ENCODE peak calls at places on chromosomes 4 and X, in six cellular contexts. M, R, Z, Y, A and X are unnamed samples. For H3K79me1, the result is how much of the 10 kb centered on the place peaks cover.

GRCh38 chr4:145285928-145286327 is 105.5 kb upstream of the OTUD4 start:
- DNase-seq in M (no peak), R (peak), Z (no peak), Y (peak), A (no peak), X (no peak)

GRCh38 chr4:184090571-184090970 is 127.1 kb downstream of the ENPP6 start:
- DNase-seq in M (no peak), R (no peak), Z (no peak), Y (no peak), A (no peak), X (no peak)

GRCh38 chr4:5785806-5786680 is 75.0 kb downstream of the EVC start:
- DNase-seq in M (peak), R (peak), Z (no peak), Y (peak), A (no peak), X (no peak)

GRCh38 chrX:39258331-39258730 is 457.1 kb downstream of the MID1IP1 start:
- DNase-seq in M (peak), R (no peak), Z (peak), Y (no peak), A (no peak), X (no peak)

GRCh38 chrX:113790987-113791386 is 792.9 kb upstream of the HTR2C start:
- DNase-seq in M (no peak), R (no peak), Z (no peak), Y (no peak), A (no peak), X (no peak)

GRCh38 chrX:123803331-123803983 is 56.4 kb upstream of the XIAP start:
- DNase-seq in M (no peak), R (peak), Z (peak), Y (peak), A (no peak), X (peak)

GRCh38 chrX:110120025-110120424 is 117.1 kb downstream of the TMEM164 start:
- DNase-seq in M (no peak), R (no peak), Z (no peak), Y (no peak), A (no peak), X (no peak)

GRCh38 chr4:39030726-39031125 is 1.5 kb downstream of the TMEM156 start:
- DNase-seq in M (no peak), R (peak), Z (no peak), Y (no peak), A (no peak), X (no peak)

GRCh38 chr4:107037188-107037587 is 1.1 kb upstream of the DKK2 start:
- DNase-seq in M (peak), R (peak), Z (peak), Y (peak), A (peak), X (peak)

GRCh38 chrX:148310402-148311200 is 189.8 kb upstream of the AFF2 start:
- DNase-seq in M (no peak), R (no peak), Z (no peak), Y (no peak), A (no peak), X (no peak)

GRCh38 chrX:131734621-131735020 is 190.7 kb downstream of the OR13H1 start:
- DNase-seq in M (no peak), R (peak), Z (no peak), Y (no peak), A (no peak), X (no peak)

GRCh38 chr4:81631958-81632439 is 160.3 kb upstream of the RASGEF1B start:
- DNase-seq in M (no peak), R (peak), Z (peak), Y (peak), A (no peak), X (no peak)

GRCh38 chr4:2259036-2259540 is 2.8 kb downstream of the MXD4 start:
- DNase-seq in M (no peak), R (no peak), Z (no peak), Y (no peak), A (no peak), X (no peak)

GRCh38 chr4:186724861-186725419 is 1.3 kb upstream of the FAT1 start:
- DNase-seq in M (no peak), R (peak), Z (peak), Y (peak), A (no peak), X (no peak)

GRCh38 chr4:183798249-183798920 is 106.7 kb upstream of the STOX2 start:
- DNase-seq in M (peak), R (no peak), Z (peak), Y (no peak), A (peak), X (no peak)

GRCh38 chr4:11427201-11427996 is 1.3 kb downstream of the HS3ST1 start:
- DNase-seq in M (peak), R (no peak), Z (peak), Y (peak), A (peak), X (peak)

GRCh38 chrX:28639502-28639901 is 52.3 kb downstream of the IL1RAPL1 start:
- DNase-seq in M (no peak), R (peak), Z (no peak), Y (no peak), A (no peak), X (no peak)

GRCh38 chr4:182894681-182895275 is 22.4 kb downstream of the DCTD start:
- DNase-seq in M (no peak), R (no peak), Z (no peak), Y (no peak), A (peak), X (no peak)

GRCh38 chr4:132344924-132345828 is 803.9 kb upstream of the PCDH10 start:
- DNase-seq in M (no peak), R (no peak), Z (no peak), Y (no peak), A (no peak), X (no peak)
- H2BK15ac ChIP-seq in M (no peak), R (no peak), Z (no peak), Y (no peak), A (no peak), X (no peak)

DNA sequence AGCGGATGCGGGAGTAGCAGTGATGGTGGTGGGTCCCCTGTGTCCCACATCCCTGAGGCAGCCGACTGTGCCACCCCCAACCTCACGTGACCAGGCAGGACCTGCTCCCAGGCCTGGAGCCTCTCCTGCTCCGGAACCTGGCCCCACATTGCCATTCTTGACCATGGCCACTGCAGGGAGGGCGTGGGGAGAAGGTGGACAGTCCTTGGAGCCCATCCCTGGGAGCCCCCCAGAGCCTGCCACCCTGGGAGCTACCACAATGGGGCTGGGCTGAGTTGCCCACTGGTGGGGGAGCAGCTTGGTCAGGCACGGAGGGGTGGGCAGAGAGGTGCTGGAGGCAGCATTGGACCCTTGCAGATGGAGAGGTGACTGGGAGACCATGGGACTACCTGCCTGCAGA is 36.8 kb downstream of the TMPRSS11A start:
- DNase-seq in M (no peak), R (no peak), Z (no peak), Y (no peak), A (no peak), X (no peak)
- H4K8ac ChIP-seq in M (no peak), R (no peak), Z (no peak), Y (no peak), A (no peak), X (no peak)

GRCh38 chrX:122078079-122078478 is 1030.7 kb downstream of the GLUD2 start:
- DNase-seq in M (no peak), R (no peak), Z (no peak), Y (no peak), A (no peak), X (no peak)
- H3K79me1 ChIP-seq in M (under half), R (under half), Z (under half), Y (under half), A (under half), X (under half)

DNA sequence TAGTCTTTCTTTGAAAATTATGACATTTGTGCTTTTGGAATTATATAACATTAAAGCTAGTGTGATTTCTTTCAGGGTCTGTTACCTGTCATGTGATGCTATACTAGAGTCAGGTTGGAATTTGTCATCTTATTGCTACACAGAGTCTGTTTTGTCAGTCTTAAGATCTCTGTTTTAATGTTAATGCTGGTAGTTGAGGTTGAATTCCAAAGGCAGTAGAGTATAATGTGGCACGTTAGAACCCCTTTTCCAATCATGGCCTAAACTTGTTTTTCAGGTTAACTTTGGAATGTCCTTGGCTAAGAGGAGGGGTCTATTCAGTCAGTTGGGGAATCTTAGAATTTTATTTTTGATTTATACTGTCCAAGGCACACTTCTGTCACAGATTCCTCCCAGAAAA is 258.5 kb downstream of the PABPC4L start:
- DNase-seq in M (no peak), R (no peak), Z (peak), Y (no peak), A (no peak), X (no peak)
- H2BK15ac ChIP-seq in M (no peak), R (no peak), Z (no peak), Y (no peak), A (no peak), X (no peak)

GRCh38 chr4:53374777-53375258 is 2.6 kb upstream of the FIP1L1 start:
- DNase-seq in M (no peak), R (no peak), Z (no peak), Y (no peak), A (no peak), X (no peak)

GRCh38 chr4:53380221-53380620 is 2.8 kb downstream of the FIP1L1 start:
- DNase-seq in M (no peak), R (peak), Z (no peak), Y (peak), A (no peak), X (no peak)

GRCh38 chr4:53376900-53377299 is 541 bp upstream of the FIP1L1 start:
- DNase-seq in M (no peak), R (no peak), Z (no peak), Y (no peak), A (no peak), X (no peak)

GRCh38 chr4:53378171-53378482 is 686 bp downstream of the FIP1L1 start:
- DNase-seq in M (no peak), R (no peak), Z (no peak), Y (no peak), A (no peak), X (no peak)

GRCh38 chr4:53377319-53378170 is at the start of gene FIP1L1:
- DNase-seq in M (peak), R (peak), Z (peak), Y (peak), A (peak), X (peak)
- H4K8ac ChIP-seq in M (no peak), R (peak), Z (no peak), Y (peak), A (peak), X (no peak)

DNA sequence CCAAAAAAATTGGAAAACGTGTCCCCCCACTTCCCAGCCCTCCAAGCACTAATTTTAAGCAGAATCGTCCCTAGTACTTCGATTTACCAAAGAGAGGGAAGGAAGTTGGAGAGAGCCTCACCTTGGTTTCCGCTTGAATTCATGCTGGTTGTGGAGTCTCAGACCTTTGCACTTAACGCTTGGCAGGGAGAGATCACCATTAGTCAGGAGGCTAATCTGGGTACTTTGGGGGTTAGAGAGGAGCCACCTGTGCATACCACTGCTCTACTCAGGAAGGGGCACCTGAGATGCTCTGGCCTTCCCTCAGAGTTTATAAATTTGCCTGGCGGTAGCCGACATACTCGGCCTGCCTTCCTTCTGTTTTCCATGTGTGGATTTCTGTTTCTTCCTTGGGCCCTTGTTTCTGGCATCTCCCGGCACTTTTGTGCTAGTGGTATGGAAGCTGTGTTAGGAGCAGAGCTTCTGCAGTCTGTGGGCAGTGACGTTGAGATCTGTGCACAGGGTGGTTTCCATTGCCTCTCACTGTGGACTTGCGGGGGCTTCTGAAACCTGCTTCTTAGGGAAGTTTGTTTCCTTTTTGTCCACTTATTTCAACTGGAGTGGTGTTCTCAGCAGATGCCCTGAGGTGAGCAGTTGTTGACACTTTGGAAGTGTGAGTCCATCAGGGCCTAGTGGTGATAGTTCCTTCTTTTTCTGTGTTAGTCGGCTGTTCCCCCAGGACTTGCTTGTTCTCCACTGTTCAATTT is 104.2 kb downstream of the TMEM131L start:
- DNase-seq in M (no peak), R (no peak), Z (no peak), Y (no peak), A (no peak), X (no peak)
- H3K79me1 ChIP-seq in M (under half), R (under half), Z (under half), Y (under half), A (under half), X (under half)

DNA sequence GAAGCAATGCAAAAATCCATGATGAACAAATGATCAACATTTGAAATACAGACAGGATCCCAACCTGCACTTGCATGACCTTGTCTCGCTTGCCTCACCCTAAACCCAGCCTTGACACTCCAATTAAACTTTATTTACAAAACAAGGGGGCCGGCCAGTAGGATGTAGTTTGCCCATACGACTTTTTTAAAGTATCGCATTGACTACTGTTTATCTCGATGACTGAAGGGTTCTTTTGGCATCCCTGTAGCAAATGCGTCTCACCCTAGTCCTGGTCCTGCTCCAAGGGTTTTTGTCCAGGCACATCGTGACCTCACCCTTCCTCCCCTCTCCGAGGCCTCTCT is 430 bp upstream of the SLC25A5 start:
- DNase-seq in M (no peak), R (no peak), Z (no peak), Y (no peak), A (no peak), X (no peak)
- H2BK15ac ChIP-seq in M (no peak), R (no peak), Z (no peak), Y (no peak), A (no peak), X (no peak)

GRCh38 chr4:13427599-13428325 is 56.4 kb downstream of the RAB28 start:
- DNase-seq in M (no peak), R (peak), Z (peak), Y (no peak), A (no peak), X (no peak)
- H4K8ac ChIP-seq in M (no peak), R (no peak), Z (peak), Y (no peak), A (no peak), X (no peak)

DNA sequence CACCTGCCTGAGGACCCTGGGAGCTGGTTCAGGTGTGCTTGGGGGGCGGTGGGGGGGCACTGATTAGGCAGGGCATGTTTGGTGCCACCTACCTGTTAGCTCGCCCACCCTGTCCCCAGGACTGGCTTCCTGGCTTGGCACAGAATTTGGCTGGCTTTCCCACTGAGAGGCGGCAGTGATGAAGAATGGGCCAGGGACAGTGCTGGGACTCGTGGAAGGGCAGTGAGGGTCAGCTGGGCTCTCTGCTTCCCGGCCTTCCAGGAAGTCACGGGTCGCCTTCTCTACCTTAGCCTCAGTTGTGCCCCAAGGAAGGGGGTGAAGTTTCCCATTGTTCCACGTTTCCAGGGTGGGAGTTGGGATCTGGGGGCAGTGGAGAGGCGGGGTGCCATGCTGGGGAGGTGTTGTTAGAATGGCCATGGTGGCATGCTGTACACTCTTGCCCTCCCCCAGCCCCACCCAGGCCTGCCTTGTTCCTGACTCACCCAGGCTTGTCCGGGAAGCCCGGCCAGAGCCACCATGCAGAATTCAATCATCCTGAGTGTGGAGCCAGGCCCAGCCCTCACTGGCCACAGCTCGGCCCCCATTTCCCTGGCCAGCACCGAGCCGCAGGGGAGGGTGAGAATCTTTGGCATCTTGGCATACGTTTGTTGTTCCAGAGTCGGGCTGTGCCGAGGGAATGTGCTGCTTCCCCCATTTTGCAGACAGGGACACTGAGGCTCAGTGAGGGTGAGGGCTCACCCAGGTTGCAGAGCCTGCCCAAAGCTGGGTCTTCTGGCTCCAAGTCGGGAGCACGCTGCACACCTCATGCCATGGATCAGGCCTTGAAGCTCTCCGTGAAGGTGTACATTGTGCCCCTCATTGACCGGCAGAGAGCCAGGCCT is 21.9 kb upstream of the GPR78 start:
- DNase-seq in M (no peak), R (no peak), Z (no peak), Y (no peak), A (no peak), X (no peak)
- H3K79me1 ChIP-seq in M (under half), R (under half), Z (under half), Y (under half), A (under half), X (under half)

GRCh38 chr4:155592568-155593343 is 73.9 kb upstream of the GUCY1A1 start:
- DNase-seq in M (no peak), R (peak), Z (no peak), Y (no peak), A (no peak), X (no peak)
- H2BK15ac ChIP-seq in M (no peak), R (no peak), Z (no peak), Y (no peak), A (no peak), X (no peak)